ENCODE peak calls at places on chromosomes 1 and 21, in seven cellular contexts. J is CD8-positive, alpha-beta T cell; N is body of pancreas; G is transverse colon; D is H9; A is cardiac muscle cell; U is chondrocyte. I is an unnamed sample.

GRCh38 chr21:30880914-30881313 is 466 bp downstream of the KRTAP11-1 start:
- DNase-seq in G (no peak), J (no peak), U (no peak), A (no peak), D (no peak), N (no peak), I (peak)

GRCh38 chr1:186139706-186140105 is 235.3 kb downstream of the TPR start:
- DNase-seq in G (no peak), U (no peak), A (no peak), N (no peak), D (no peak), J (no peak), I (no peak)

GRCh38 chr1:46708121-46708520 is 10.8 kb downstream of the EFCAB14 start:
- DNase-seq in N (no peak), A (no peak), D (no peak), G (no peak), J (no peak), U (no peak), I (no peak)

GRCh38 chr1:9196129-9197040 is 38.2 kb upstream of the H6PD start:
- DNase-seq in A (peak), D (peak), N (peak), U (no peak), G (peak), J (peak), I (peak)

GRCh38 chr1:173253046-173253445 is 45.9 kb upstream of the TNFSF4 start:
- DNase-seq in U (no peak), D (no peak), J (no peak), A (no peak), N (no peak), G (no peak), I (no peak)

GRCh38 chr1:170863600-170863999 is 71.7 kb upstream of the MROH9 start:
- DNase-seq in U (no peak), D (no peak), G (no peak), J (no peak), A (no peak), N (no peak), I (no peak)

GRCh38 chr1:47477595-47478080 is 39.8 kb downstream of the FOXD2 start:
- DNase-seq in G (peak), U (no peak), A (no peak), N (peak), J (peak), D (no peak), I (no peak)

GRCh38 chr21:42925114-42925907 is at the start of gene ERVH48-1:
- DNase-seq in U (peak), G (no peak), N (no peak), A (peak), J (no peak), D (peak), I (no peak)

GRCh38 chr1:193115629-193116227 is 6.1 kb upstream of the CDC73 start:
- DNase-seq in U (no peak), D (no peak), J (no peak), A (peak), G (no peak), N (no peak), I (no peak)

GRCh38 chr1:51542158-51542953 is 23.3 kb upstream of the EPS15 start:
- DNase-seq in D (no peak), U (no peak), G (no peak), A (no peak), J (no peak), N (no peak), I (no peak)

GRCh38 chr1:14113841-14114567 is 414.0 kb downstream of the PRDM2 start:
- DNase-seq in J (no peak), G (peak), A (peak), N (peak), U (no peak), D (peak), I (no peak)

GRCh38 chr21:34980423-34981115 is 68.5 kb downstream of the RUNX1 start:
- DNase-seq in J (no peak), G (no peak), A (no peak), U (no peak), D (no peak), N (no peak), I (no peak)

GRCh38 chr21:29080454-29080930 is 7.0 kb upstream of the CCT8 start:
- DNase-seq in N (peak), U (no peak), A (no peak), J (peak), G (no peak), D (no peak), I (no peak)

GRCh38 chr1:31051611-31052010 is 13.9 kb downstream of the PUM1 start:
- DNase-seq in U (no peak), A (no peak), G (no peak), N (no peak), D (no peak), J (no peak), I (no peak)

GRCh38 chr21:35637431-35637830 is 422.9 kb downstream of the SETD4 start:
- DNase-seq in G (no peak), A (no peak), U (no peak), J (no peak), N (no peak), D (no peak), I (no peak)

GRCh38 chr1:110213143-110213540 is 3.0 kb downstream of the KCNC4 start:
- DNase-seq in D (no peak), A (no peak), J (no peak), G (no peak), N (no peak), U (no peak), I (no peak)

GRCh38 chr1:176949033-176949662 is 215.4 kb downstream of the ASTN1 start:
- DNase-seq in U (no peak), J (no peak), D (peak), A (peak), G (peak), N (peak), I (no peak)

GRCh38 chr1:231841616-231842344 is 215.2 kb downstream of the DISC1 start:
- DNase-seq in J (no peak), A (no peak), N (peak), D (no peak), U (no peak), G (no peak), I (no peak)

GRCh38 chr1:16158025-16158424 is 2.2 kb upstream of the EPHA2 start:
- DNase-seq in N (no peak), U (no peak), A (no peak), D (no peak), J (no peak), G (no peak), I (no peak)

GRCh38 chr1:207605444-207606361 is 39.2 kb upstream of the CR1L start:
- DNase-seq in A (no peak), U (no peak), J (no peak), N (no peak), G (no peak), D (no peak), I (no peak)

GRCh38 chr1:174274884-174275283 is 115.6 kb downstream of the RABGAP1L start:
- DNase-seq in G (no peak), J (no peak), A (no peak), D (no peak), U (no peak), N (no peak), I (no peak)

GRCh38 chr1:85628791-85629531 is 48.4 kb downstream of the CCN1 start:
- DNase-seq in D (peak), J (no peak), N (peak), A (no peak), U (peak), G (peak), I (peak)

GRCh38 chr1:221335161-221336101 is 406.5 kb downstream of the DUSP10 start:
- DNase-seq in D (no peak), N (peak), A (no peak), J (no peak), G (peak), U (no peak), I (peak)

GRCh38 chr1:204065174-204065985 is 7.5 kb upstream of the SOX13 start:
- DNase-seq in G (peak), D (peak), N (peak), J (no peak), U (no peak), A (no peak), I (no peak)

GRCh38 chr21:21232320-21232719 is 234.1 kb downstream of the NCAM2 start:
- DNase-seq in U (no peak), D (no peak), J (no peak), G (peak), A (peak), N (no peak), I (no peak)

GRCh38 chr1:241460098-241460873 is 59.3 kb downstream of the FH start:
- DNase-seq in A (no peak), J (no peak), U (no peak), N (no peak), G (no peak), D (no peak), I (no peak)

DNA sequence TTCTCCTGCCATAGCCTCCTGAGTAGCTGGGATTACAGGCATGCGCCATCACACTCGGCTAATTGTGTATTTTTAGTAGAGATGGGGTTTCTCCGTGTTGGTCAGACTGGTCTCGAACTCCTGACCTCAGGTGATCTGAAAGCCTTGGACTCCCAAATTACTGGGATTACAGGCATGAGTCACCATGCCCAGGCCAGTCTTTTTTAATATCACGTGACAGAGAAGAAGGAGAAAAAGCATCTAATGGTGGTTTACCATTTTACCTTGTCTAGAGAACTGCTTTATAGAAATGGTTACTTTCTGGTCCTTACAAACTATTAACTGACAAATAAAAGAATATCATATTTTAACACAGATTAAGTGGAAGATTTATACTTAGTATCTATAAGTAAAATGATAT is 168.0 kb downstream of the PTPRC start:
- DNase-seq in G (no peak), U (no peak), J (no peak), A (no peak), N (no peak), D (no peak), I (no peak)
- TF ChIP-seq CTCF in G (no peak), U (no peak), J (no peak), A (no peak), N (no peak), D (no peak), I (no peak)

DNA sequence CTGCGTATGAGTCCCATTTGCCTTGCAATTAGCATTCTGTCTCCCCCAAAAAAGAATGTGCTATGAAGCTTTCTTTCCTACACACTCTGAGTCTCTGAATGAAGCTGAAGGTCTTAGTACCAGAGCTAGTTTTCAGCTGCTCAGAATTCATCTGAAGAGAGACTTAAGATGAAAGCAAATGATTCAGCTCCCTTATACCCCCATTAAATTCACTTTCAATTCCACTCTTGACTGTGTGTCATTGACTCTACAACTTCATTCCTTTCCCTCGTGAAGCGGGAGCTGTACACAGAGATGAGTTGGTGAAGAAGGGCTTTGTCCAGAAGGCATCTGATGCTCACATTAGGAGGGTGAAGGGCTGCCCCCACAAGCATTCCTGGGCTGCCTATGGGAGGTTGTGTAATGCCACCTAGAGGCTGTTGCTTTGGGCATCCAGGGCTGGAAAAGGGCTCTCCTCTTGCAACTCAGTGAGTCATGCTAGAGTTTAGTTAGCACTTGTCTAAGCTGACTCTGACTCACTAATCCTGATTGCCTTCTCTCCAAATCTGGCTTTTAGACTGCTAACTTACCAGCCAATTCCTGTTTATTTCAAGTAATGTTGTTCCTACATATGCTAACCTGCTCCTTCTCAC is 1.8 kb downstream of the SPRR1B start:
- DNase-seq in A (peak), J (no peak), D (peak), U (no peak), N (peak), G (no peak), I (no peak)
- TF ChIP-seq CTCF in A (peak), J (no peak), D (peak), U (no peak), N (no peak), G (no peak), I (no peak)

DNA sequence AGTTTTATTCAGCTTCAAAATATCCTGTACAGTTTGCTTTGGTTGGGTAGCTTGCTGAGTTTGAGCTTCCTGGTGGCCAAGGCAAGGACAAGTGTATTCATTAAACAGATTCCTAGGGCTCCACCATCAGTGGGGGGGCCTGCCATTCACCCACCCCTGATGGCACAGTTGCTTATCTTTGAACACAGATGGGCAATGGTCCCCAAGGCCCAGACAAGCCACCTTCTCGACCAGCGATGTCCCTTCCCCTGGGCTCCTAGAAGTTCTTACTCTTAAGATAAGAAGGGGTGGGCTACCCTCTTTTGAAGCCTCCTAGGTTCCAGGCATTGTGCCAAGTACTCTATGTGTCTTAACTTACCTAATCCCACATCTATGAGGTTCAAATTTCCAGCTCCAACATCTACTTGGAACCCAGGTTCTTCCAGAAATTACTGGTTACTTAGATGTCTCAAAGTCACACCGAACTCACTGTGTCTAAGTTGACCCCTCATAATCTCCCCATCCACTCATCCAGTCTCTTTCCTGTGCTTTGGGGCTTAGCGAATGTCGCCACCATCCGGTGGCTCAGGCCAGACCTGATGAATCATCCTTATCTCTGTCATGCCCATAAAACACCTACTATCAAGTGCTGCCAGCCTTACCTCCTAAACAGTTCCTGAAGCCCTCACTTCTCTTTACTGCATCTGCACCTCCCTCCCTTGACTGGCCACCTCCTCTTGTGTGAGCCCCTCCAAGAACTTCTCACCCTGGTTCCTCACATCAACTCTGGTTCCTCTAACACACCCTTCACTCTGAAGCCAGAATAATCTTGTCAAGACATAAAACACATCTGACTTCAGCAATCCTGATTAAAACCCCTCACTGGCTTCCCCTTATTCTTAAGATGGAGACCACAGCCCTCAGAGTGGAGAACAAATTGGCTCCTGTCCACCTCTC is 50.1 kb downstream of the KLHDC7A start:
- DNase-seq in U (no peak), N (no peak), J (peak), A (no peak), G (peak), D (peak), I (no peak)
- TF ChIP-seq CTCF in U (no peak), N (peak), J (no peak), A (no peak), G (peak), D (peak), I (peak)

GRCh38 chr1:93665015-93665414 is 16.6 kb downstream of the BCAR3 start:
- DNase-seq in J (no peak), G (no peak), N (no peak), D (no peak), U (no peak), A (no peak), I (no peak)
- TF ChIP-seq CTCF in J (no peak), G (no peak), N (no peak), D (no peak), U (no peak), A (no peak), I (no peak)